ENCODE peak calls at places on chromosomes 12 and 14, in nine cellular contexts. One of them, this sample, is unnamed.

GRCh38 chr12:111150894-111151293 is 218.0 kb downstream of the PHETA1 start:
- DNase-seq in AML-193: no peak
- DNase-seq in stimulated activated CD8-positive, alpha-beta memory T cell treated with anti-CD3 and anti-CD28 coated beads, Interleukin-2, amount 100 ng/mL, for 1 hour: no peak
- DNase-seq in NCI-H510A treated with DMSO at 0.1 percent for 48 hours: no peak
- DNase-seq in effector CD8-positive, alpha-beta T cell: no peak
- DNase-seq in thoracic aorta: no peak
- DNase-seq in upper lobe of right lung: no peak
- DNase-seq in activated T-cell treated with anti-CD3 and anti-CD28 coated beads, Interleukin-2, amount 50 U/mL, for 72 hours: no peak
- DNase-seq in WTC11: no peak
- DNase-seq in this sample: no peak

GRCh38 chr14:101834387-101835165 is 73.1 kb downstream of the PPP2R5C start:
- DNase-seq in AML-193: no peak
- DNase-seq in stimulated activated CD8-positive, alpha-beta memory T cell treated with anti-CD3 and anti-CD28 coated beads, Interleukin-2, amount 100 ng/mL, for 1 hour: no peak
- DNase-seq in NCI-H510A treated with DMSO at 0.1 percent for 48 hours: no peak
- DNase-seq in effector CD8-positive, alpha-beta T cell: no peak
- DNase-seq in thoracic aorta: no peak
- DNase-seq in upper lobe of right lung: no peak
- DNase-seq in activated T-cell treated with anti-CD3 and anti-CD28 coated beads, Interleukin-2, amount 50 U/mL, for 72 hours: no peak
- DNase-seq in WTC11: no peak
- DNase-seq in this sample: no peak

GRCh38 chr14:70156602-70157001 is 32.1 kb downstream of the SLC8A3 start:
- DNase-seq in AML-193: no peak
- DNase-seq in stimulated activated CD8-positive, alpha-beta memory T cell treated with anti-CD3 and anti-CD28 coated beads, Interleukin-2, amount 100 ng/mL, for 1 hour: no peak
- DNase-seq in NCI-H510A treated with DMSO at 0.1 percent for 48 hours: no peak
- DNase-seq in effector CD8-positive, alpha-beta T cell: no peak
- DNase-seq in thoracic aorta: no peak
- DNase-seq in upper lobe of right lung: no peak
- DNase-seq in activated T-cell treated with anti-CD3 and anti-CD28 coated beads, Interleukin-2, amount 50 U/mL, for 72 hours: no peak
- DNase-seq in WTC11: no peak
- DNase-seq in this sample: no peak

GRCh38 chr14:99363051-99363450 is 91.1 kb upstream of the BCL11B start:
- DNase-seq in AML-193: no peak
- DNase-seq in stimulated activated CD8-positive, alpha-beta memory T cell treated with anti-CD3 and anti-CD28 coated beads, Interleukin-2, amount 100 ng/mL, for 1 hour: no peak
- DNase-seq in NCI-H510A treated with DMSO at 0.1 percent for 48 hours: no peak
- DNase-seq in effector CD8-positive, alpha-beta T cell: no peak
- DNase-seq in thoracic aorta: no peak
- DNase-seq in upper lobe of right lung: no peak
- DNase-seq in activated T-cell treated with anti-CD3 and anti-CD28 coated beads, Interleukin-2, amount 50 U/mL, for 72 hours: no peak
- DNase-seq in WTC11: no peak
- DNase-seq in this sample: no peak

GRCh38 chr12:14771651-14772137 is 31.6 kb downstream of the WBP11 start:
- DNase-seq in AML-193: peak; percentile 42
- DNase-seq in stimulated activated CD8-positive, alpha-beta memory T cell treated with anti-CD3 and anti-CD28 coated beads, Interleukin-2, amount 100 ng/mL, for 1 hour: no peak
- DNase-seq in NCI-H510A treated with DMSO at 0.1 percent for 48 hours: peak; percentile 7
- DNase-seq in effector CD8-positive, alpha-beta T cell: peak; percentile 22
- DNase-seq in thoracic aorta: no peak
- DNase-seq in upper lobe of right lung: no peak
- DNase-seq in activated T-cell treated with anti-CD3 and anti-CD28 coated beads, Interleukin-2, amount 50 U/mL, for 72 hours: no peak
- DNase-seq in WTC11: peak; percentile 23
- DNase-seq in this sample: no peak

GRCh38 chr12:121986494-121987245 is 35.0 kb upstream of the BCL7A start:
- DNase-seq in AML-193: no peak
- DNase-seq in stimulated activated CD8-positive, alpha-beta memory T cell treated with anti-CD3 and anti-CD28 coated beads, Interleukin-2, amount 100 ng/mL, for 1 hour: no peak
- DNase-seq in NCI-H510A treated with DMSO at 0.1 percent for 48 hours: no peak
- DNase-seq in effector CD8-positive, alpha-beta T cell: no peak
- DNase-seq in thoracic aorta: no peak
- DNase-seq in upper lobe of right lung: no peak
- DNase-seq in activated T-cell treated with anti-CD3 and anti-CD28 coated beads, Interleukin-2, amount 50 U/mL, for 72 hours: no peak
- DNase-seq in WTC11: no peak
- DNase-seq in this sample: peak; percentile 4

GRCh38 chr12:22481557-22482104 is 62.7 kb downstream of the C2CD5 start:
- DNase-seq in AML-193: no peak
- DNase-seq in stimulated activated CD8-positive, alpha-beta memory T cell treated with anti-CD3 and anti-CD28 coated beads, Interleukin-2, amount 100 ng/mL, for 1 hour: no peak
- DNase-seq in NCI-H510A treated with DMSO at 0.1 percent for 48 hours: no peak
- DNase-seq in effector CD8-positive, alpha-beta T cell: no peak
- DNase-seq in thoracic aorta: no peak
- DNase-seq in upper lobe of right lung: no peak
- DNase-seq in activated T-cell treated with anti-CD3 and anti-CD28 coated beads, Interleukin-2, amount 50 U/mL, for 72 hours: no peak
- DNase-seq in WTC11: no peak
- DNase-seq in this sample: no peak

GRCh38 chr12:48105321-48105866 is 485 bp downstream of the SENP1 start:
- DNase-seq in AML-193: peak; percentile 17
- DNase-seq in stimulated activated CD8-positive, alpha-beta memory T cell treated with anti-CD3 and anti-CD28 coated beads, Interleukin-2, amount 100 ng/mL, for 1 hour: peak; percentile 28
- DNase-seq in NCI-H510A treated with DMSO at 0.1 percent for 48 hours: peak; percentile 27
- DNase-seq in effector CD8-positive, alpha-beta T cell: peak; percentile 52
- DNase-seq in thoracic aorta: no peak
- DNase-seq in upper lobe of right lung: no peak
- DNase-seq in activated T-cell treated with anti-CD3 and anti-CD28 coated beads, Interleukin-2, amount 50 U/mL, for 72 hours: no peak
- DNase-seq in WTC11: no peak
- DNase-seq in this sample: no peak

GRCh38 chr12:121673013-121673441 is 3.6 kb upstream of the MORN3 start:
- DNase-seq in AML-193: no peak
- DNase-seq in stimulated activated CD8-positive, alpha-beta memory T cell treated with anti-CD3 and anti-CD28 coated beads, Interleukin-2, amount 100 ng/mL, for 1 hour: no peak
- DNase-seq in NCI-H510A treated with DMSO at 0.1 percent for 48 hours: peak; percentile 25
- DNase-seq in effector CD8-positive, alpha-beta T cell: no peak
- DNase-seq in thoracic aorta: no peak
- DNase-seq in upper lobe of right lung: no peak
- DNase-seq in activated T-cell treated with anti-CD3 and anti-CD28 coated beads, Interleukin-2, amount 50 U/mL, for 72 hours: peak; percentile 15
- DNase-seq in WTC11: no peak
- DNase-seq in this sample: peak; percentile 78

GRCh38 chr12:26732010-26732908 is 100.7 kb downstream of the ITPR2 start:
- DNase-seq in AML-193: peak; percentile 88
- DNase-seq in stimulated activated CD8-positive, alpha-beta memory T cell treated with anti-CD3 and anti-CD28 coated beads, Interleukin-2, amount 100 ng/mL, for 1 hour: no peak
- DNase-seq in NCI-H510A treated with DMSO at 0.1 percent for 48 hours: no peak
- DNase-seq in effector CD8-positive, alpha-beta T cell: no peak
- DNase-seq in thoracic aorta: no peak
- DNase-seq in upper lobe of right lung: no peak
- DNase-seq in activated T-cell treated with anti-CD3 and anti-CD28 coated beads, Interleukin-2, amount 50 U/mL, for 72 hours: no peak
- DNase-seq in WTC11: no peak
- DNase-seq in this sample: no peak

GRCh38 chr12:51421266-51421884 is 3.3 kb upstream of the SLC4A8 start:
- DNase-seq in AML-193: peak; percentile 60
- DNase-seq in stimulated activated CD8-positive, alpha-beta memory T cell treated with anti-CD3 and anti-CD28 coated beads, Interleukin-2, amount 100 ng/mL, for 1 hour: no peak
- DNase-seq in NCI-H510A treated with DMSO at 0.1 percent for 48 hours: peak; percentile 66
- DNase-seq in effector CD8-positive, alpha-beta T cell: no peak
- DNase-seq in thoracic aorta: no peak
- DNase-seq in upper lobe of right lung: no peak
- DNase-seq in activated T-cell treated with anti-CD3 and anti-CD28 coated beads, Interleukin-2, amount 50 U/mL, for 72 hours: peak; percentile 59
- DNase-seq in WTC11: peak; percentile 57
- DNase-seq in this sample: no peak

GRCh38 chr14:104680806-104681688 is 8.4 kb upstream of the INF2 start:
- DNase-seq in AML-193: no peak
- DNase-seq in stimulated activated CD8-positive, alpha-beta memory T cell treated with anti-CD3 and anti-CD28 coated beads, Interleukin-2, amount 100 ng/mL, for 1 hour: no peak
- DNase-seq in NCI-H510A treated with DMSO at 0.1 percent for 48 hours: peak; percentile 42
- DNase-seq in effector CD8-positive, alpha-beta T cell: no peak
- DNase-seq in thoracic aorta: peak; percentile 75
- DNase-seq in upper lobe of right lung: peak; percentile 81
- DNase-seq in activated T-cell treated with anti-CD3 and anti-CD28 coated beads, Interleukin-2, amount 50 U/mL, for 72 hours: no peak
- DNase-seq in WTC11: no peak
- DNase-seq in this sample: peak; percentile 81

GRCh38 chr12:128818065-128819022 is 5.4 kb downstream of the SLC15A4 start:
- DNase-seq in AML-193: no peak
- DNase-seq in stimulated activated CD8-positive, alpha-beta memory T cell treated with anti-CD3 and anti-CD28 coated beads, Interleukin-2, amount 100 ng/mL, for 1 hour: no peak
- DNase-seq in NCI-H510A treated with DMSO at 0.1 percent for 48 hours: no peak
- DNase-seq in effector CD8-positive, alpha-beta T cell: no peak
- DNase-seq in thoracic aorta: no peak
- DNase-seq in upper lobe of right lung: no peak
- DNase-seq in activated T-cell treated with anti-CD3 and anti-CD28 coated beads, Interleukin-2, amount 50 U/mL, for 72 hours: no peak
- DNase-seq in WTC11: no peak
- DNase-seq in this sample: no peak

GRCh38 chr14:94113908-94114588 is 3.5 kb downstream of the IFI27 start:
- DNase-seq in AML-193: no peak
- DNase-seq in stimulated activated CD8-positive, alpha-beta memory T cell treated with anti-CD3 and anti-CD28 coated beads, Interleukin-2, amount 100 ng/mL, for 1 hour: no peak
- DNase-seq in NCI-H510A treated with DMSO at 0.1 percent for 48 hours: no peak
- DNase-seq in effector CD8-positive, alpha-beta T cell: no peak
- DNase-seq in thoracic aorta: no peak
- DNase-seq in upper lobe of right lung: no peak
- DNase-seq in activated T-cell treated with anti-CD3 and anti-CD28 coated beads, Interleukin-2, amount 50 U/mL, for 72 hours: no peak
- DNase-seq in WTC11: no peak
- DNase-seq in this sample: no peak

GRCh38 chr12:20268121-20268732 is 100.1 kb upstream of the PDE3A start:
- DNase-seq in AML-193: no peak
- DNase-seq in stimulated activated CD8-positive, alpha-beta memory T cell treated with anti-CD3 and anti-CD28 coated beads, Interleukin-2, amount 100 ng/mL, for 1 hour: no peak
- DNase-seq in NCI-H510A treated with DMSO at 0.1 percent for 48 hours: no peak
- DNase-seq in effector CD8-positive, alpha-beta T cell: no peak
- DNase-seq in thoracic aorta: no peak
- DNase-seq in upper lobe of right lung: no peak
- DNase-seq in activated T-cell treated with anti-CD3 and anti-CD28 coated beads, Interleukin-2, amount 50 U/mL, for 72 hours: no peak
- DNase-seq in WTC11: no peak
- DNase-seq in this sample: no peak

GRCh38 chr12:46269429-46270241 is 792 bp upstream of the SLC38A1 start:
- DNase-seq in AML-193: peak; percentile 14
- DNase-seq in stimulated activated CD8-positive, alpha-beta memory T cell treated with anti-CD3 and anti-CD28 coated beads, Interleukin-2, amount 100 ng/mL, for 1 hour: peak; percentile 43
- DNase-seq in NCI-H510A treated with DMSO at 0.1 percent for 48 hours: no peak
- DNase-seq in effector CD8-positive, alpha-beta T cell: peak; percentile 62
- DNase-seq in thoracic aorta: no peak
- DNase-seq in upper lobe of right lung: no peak
- DNase-seq in activated T-cell treated with anti-CD3 and anti-CD28 coated beads, Interleukin-2, amount 50 U/mL, for 72 hours: peak; percentile 70
- DNase-seq in WTC11: peak; percentile 36
- DNase-seq in this sample: no peak

GRCh38 chr14:101009531-101009930 is 106.0 kb upstream of the RTL1 start:
- DNase-seq in AML-193: no peak
- DNase-seq in stimulated activated CD8-positive, alpha-beta memory T cell treated with anti-CD3 and anti-CD28 coated beads, Interleukin-2, amount 100 ng/mL, for 1 hour: no peak
- DNase-seq in NCI-H510A treated with DMSO at 0.1 percent for 48 hours: no peak
- DNase-seq in effector CD8-positive, alpha-beta T cell: no peak
- DNase-seq in thoracic aorta: no peak
- DNase-seq in upper lobe of right lung: peak; percentile 42
- DNase-seq in activated T-cell treated with anti-CD3 and anti-CD28 coated beads, Interleukin-2, amount 50 U/mL, for 72 hours: no peak
- DNase-seq in WTC11: no peak
- DNase-seq in this sample: peak; percentile 27

GRCh38 chr12:52969828-52970569 is 21.1 kb downstream of the KRT18 start:
- DNase-seq in AML-193: no peak
- DNase-seq in stimulated activated CD8-positive, alpha-beta memory T cell treated with anti-CD3 and anti-CD28 coated beads, Interleukin-2, amount 100 ng/mL, for 1 hour: no peak
- DNase-seq in NCI-H510A treated with DMSO at 0.1 percent for 48 hours: peak; percentile 51
- DNase-seq in effector CD8-positive, alpha-beta T cell: no peak
- DNase-seq in thoracic aorta: no peak
- DNase-seq in upper lobe of right lung: no peak
- DNase-seq in activated T-cell treated with anti-CD3 and anti-CD28 coated beads, Interleukin-2, amount 50 U/mL, for 72 hours: no peak
- DNase-seq in WTC11: no peak
- DNase-seq in this sample: peak; percentile 83

This sample was measured in kidney.